ENCODE peak calls at places on chromosomes 12 and 14, in nine cellular contexts. D, M, B, P, J, T, W, G and X are unnamed samples.

GRCh38 chr12:67727652-67728295 is 79.2 kb downstream of the DYRK2 start:
- DNase-seq in D (no peak), M (peak; percentile 46), B (no peak), P (no peak), J (no peak), T (no peak), W (no peak), G (no peak), X (no peak)

GRCh38 chr14:100130471-100130870 is 29.0 kb downstream of the DEGS2 start:
- DNase-seq in D (no peak), M (no peak), B (no peak), P (no peak), J (no peak), T (no peak), W (no peak), G (no peak), X (no peak)

GRCh38 chr14:31933716-31934115 is 143.4 kb upstream of the ARHGAP5 start:
- DNase-seq in D (no peak), M (no peak), B (no peak), P (no peak), J (no peak), T (no peak), W (no peak), G (no peak), X (no peak)

GRCh38 chr12:67447180-67447579 is 178.0 kb downstream of the CAND1 start:
- DNase-seq in D (no peak), M (no peak), B (no peak), P (no peak), J (no peak), T (no peak), W (no peak), G (no peak), X (no peak)

GRCh38 chr14:86057018-86057667 is 527.2 kb downstream of the FLRT2 start:
- DNase-seq in D (peak; percentile 23), M (peak; percentile 3), B (peak; percentile 16), P (no peak), J (peak; percentile 27), T (peak; percentile 6), W (no peak), G (no peak), X (no peak)

GRCh38 chr14:91149462-91149861 is 35.6 kb downstream of the DGLUCY start:
- DNase-seq in D (peak; percentile 57), M (no peak), B (peak; percentile 20), P (peak; percentile 75), J (peak; percentile 82), T (peak; percentile 92), W (no peak), G (no peak), X (peak; percentile 50)

GRCh38 chr12:39990122-39991101 is 115.5 kb downstream of the SLC2A13 start:
- DNase-seq in D (peak; percentile 33), M (peak; percentile 62), B (peak; percentile 42), P (peak; percentile 71), J (peak; percentile 53), T (peak; percentile 28), W (peak; percentile 9), G (no peak), X (peak; percentile 66)

GRCh38 chr12:129404556-129404955 is 499.3 kb downstream of the TMEM132D start:
- DNase-seq in D (no peak), M (no peak), B (no peak), P (no peak), J (no peak), T (no peak), W (no peak), G (no peak), X (no peak)

GRCh38 chr14:75989134-75989533 is 3.6 kb downstream of the IFT43 start:
- DNase-seq in D (no peak), M (no peak), B (no peak), P (no peak), J (peak; percentile 28), T (peak; percentile 84), W (no peak), G (no peak), X (peak; percentile 20)

GRCh38 chr12:78878866-78879265 is 14.3 kb downstream of the SYT1 start:
- DNase-seq in D (no peak), M (no peak), B (no peak), P (no peak), J (no peak), T (no peak), W (no peak), G (no peak), X (no peak)

GRCh38 chr14:100883789-100884101 is 19.8 kb downstream of the RTL1 start:
- DNase-seq in D (no peak), M (no peak), B (no peak), P (no peak), J (no peak), T (no peak), W (no peak), G (no peak), X (no peak)

GRCh38 chr14:50335989-50336391 is 23.9 kb downstream of the DMAC2L start:
- DNase-seq in D (peak; percentile 40), M (peak; percentile 80), B (no peak), P (no peak), J (no peak), T (no peak), W (no peak), G (peak; percentile 91), X (no peak)

GRCh38 chr14:34303811-34304210 is 158.2 kb downstream of the SPTSSA start:
- DNase-seq in D (no peak), M (no peak), B (no peak), P (no peak), J (no peak), T (no peak), W (no peak), G (no peak), X (no peak)

GRCh38 chr14:99546230-99546879 is 57.7 kb downstream of the CCDC85C start:
- DNase-seq in D (no peak), M (peak; percentile 80), B (no peak), P (no peak), J (no peak), T (no peak), W (no peak), G (no peak), X (no peak)

GRCh38 chr12:27331299-27331926 is 1.2 kb upstream of the BMAL2 start:
- DNase-seq in D (no peak), M (no peak), B (no peak), P (no peak), J (peak; percentile 83), T (peak; percentile 35), W (peak; percentile 76), G (no peak), X (no peak)

GRCh38 chr14:100374270-100374669 is 51.1 kb downstream of the SLC25A47 start:
- DNase-seq in D (no peak), M (no peak), B (no peak), P (no peak), J (no peak), T (no peak), W (no peak), G (no peak), X (no peak)

GRCh38 chr12:70353780-70354640 is 12.1 kb upstream of the KCNMB4 start:
- DNase-seq in D (no peak), M (no peak), B (no peak), P (no peak), J (no peak), T (no peak), W (no peak), G (no peak), X (no peak)

GRCh38 chr12:643478-644292 is 19.6 kb downstream of the NINJ2 start:
- DNase-seq in D (no peak), M (no peak), B (no peak), P (peak; percentile 32), J (no peak), T (no peak), W (no peak), G (no peak), X (peak; percentile 42)

GRCh38 chr12:93526786-93527428 is 45.6 kb upstream of the SOCS2 start:
- DNase-seq in D (no peak), M (no peak), B (no peak), P (no peak), J (peak; percentile 92), T (peak; percentile 86), W (no peak), G (peak; percentile 12), X (no peak)

GRCh38 chr14:20626274-20626673 is 15.2 kb downstream of the OR6S1 start:
- DNase-seq in D (no peak), M (no peak), B (no peak), P (no peak), J (no peak), T (no peak), W (no peak), G (no peak), X (no peak)

DNA sequence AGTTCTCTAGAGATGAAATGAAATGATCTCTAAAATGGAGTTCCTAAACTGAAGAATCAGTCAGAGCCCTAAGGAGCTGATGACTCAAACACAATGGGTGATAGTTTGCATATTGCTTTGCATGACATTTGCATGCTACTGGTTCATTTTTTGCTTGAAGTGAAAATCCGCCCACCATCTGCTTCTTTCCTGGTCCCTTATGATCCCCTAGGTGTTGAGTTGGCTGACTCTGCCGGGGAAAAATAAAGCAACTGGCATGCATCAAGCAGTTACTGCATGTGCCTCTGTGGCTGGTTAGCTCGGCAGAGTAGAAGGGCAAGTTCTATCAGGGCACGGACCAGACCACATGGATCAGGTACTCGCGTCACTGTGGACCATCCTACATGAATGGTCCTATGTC is 151.1 kb downstream of the PPM1H start:
- DNase-seq in D (no peak), M (no peak), B (no peak), P (no peak), J (no peak), T (no peak), W (no peak), G (no peak), X (no peak)
- H3K27ac ChIP-seq in D (no peak overlapping the region), M (no peak overlapping the region), B (no peak overlapping the region), P (no peak overlapping the region), J (peak overlapping the region; percentile 94), T (no peak overlapping the region), W (no peak overlapping the region), G (no peak overlapping the region), X (no peak overlapping the region)

GRCh38 chr14:56195727-56196126 is 77.5 kb downstream of the PELI2 start:
- DNase-seq in D (no peak), M (no peak), B (peak; percentile 39), P (no peak), J (no peak), T (no peak), W (peak; percentile 30), G (no peak), X (peak; percentile 37)
- TF ChIP-seq EP300 in D (no peak), M (no peak), B (no peak), P (no peak), J (no peak), T (no peak), W (no peak), G (no peak), X (no peak)

GRCh38 chr14:61146896-61147295 is 134.2 kb downstream of the TMEM30B start:
- DNase-seq in D (no peak), M (no peak), B (no peak), P (no peak), J (no peak), T (no peak), W (no peak), G (no peak), X (no peak)
- H3K27ac ChIP-seq in D (no peak overlapping the region), M (peak overlapping the region; percentile 97), B (peak overlapping the region; percentile 82), P (peak overlapping the region; percentile 33), J (no peak overlapping the region), T (no peak overlapping the region), W (no peak overlapping the region), G (peak overlapping the region; percentile 80), X (no peak overlapping the region)

DNA sequence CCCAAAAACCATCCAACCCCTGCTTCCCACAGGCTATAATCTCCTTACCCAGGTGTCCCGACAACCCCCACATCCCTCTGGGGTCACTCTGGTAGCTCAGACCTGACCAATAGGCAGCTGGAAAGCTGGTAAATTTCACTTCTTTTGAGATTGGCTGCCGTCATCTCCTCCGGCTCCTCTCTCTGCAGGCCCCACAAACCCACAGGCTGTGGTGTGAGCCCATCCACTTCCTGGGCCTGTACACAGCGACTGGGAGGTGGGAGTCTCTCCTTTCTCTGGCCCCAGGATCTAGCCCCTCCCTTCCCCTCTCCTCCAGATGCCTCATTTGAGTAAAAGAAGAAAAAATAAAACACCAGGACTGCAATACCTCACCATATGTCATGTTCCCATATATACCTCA is 704 bp downstream of the INHBC start:
- DNase-seq in D (no peak), M (no peak), B (no peak), P (no peak), J (no peak), T (no peak), W (no peak), G (no peak), X (no peak)
- TF ChIP-seq EP300 in D (no peak), M (no peak), B (no peak), P (no peak), J (no peak), T (no peak), W (no peak), G (no peak), X (no peak)